ENCODE peak calls at places on chromosomes 5 and 9, in eight cellular contexts. One of them, this sample, is unnamed.

GRCh38 chr9:101235105-101235866 is 149.5 kb downstream of the BAAT start:
- DNase-seq in kidney epithelial cell: no peak
- DNase-seq in body of pancreas: no peak
- DNase-seq in ascending aorta: no peak
- DNase-seq in CD4-positive, CD25-positive, alpha-beta regulatory T cell: no peak
- DNase-seq in cardiac muscle cell: peak; percentile 48
- DNase-seq in fibroblast of lung: peak; percentile 1
- DNase-seq in CD8-positive, alpha-beta T cell: no peak
- DNase-seq in this sample: no peak

GRCh38 chr5:20276061-20276958 is 288.3 kb upstream of the CDH18 start:
- DNase-seq in kidney epithelial cell: peak; percentile 66
- DNase-seq in body of pancreas: no peak
- DNase-seq in fibroblast of lung: peak; percentile 96
- DNase-seq in CD4-positive, CD25-positive, alpha-beta regulatory T cell: no peak
- DNase-seq in ascending aorta: no peak
- DNase-seq in CD8-positive, alpha-beta T cell: no peak
- DNase-seq in cardiac muscle cell: peak; percentile 74
- DNase-seq in this sample: peak; percentile 74

GRCh38 chr5:133015466-133015865 is 10.9 kb downstream of the ZCCHC10 start:
- DNase-seq in ascending aorta: no peak
- DNase-seq in CD4-positive, CD25-positive, alpha-beta regulatory T cell: no peak
- DNase-seq in body of pancreas: no peak
- DNase-seq in kidney epithelial cell: no peak
- DNase-seq in fibroblast of lung: no peak
- DNase-seq in CD8-positive, alpha-beta T cell: no peak
- DNase-seq in cardiac muscle cell: no peak
- DNase-seq in this sample: no peak

GRCh38 chr5:145586664-145587307 is 248.4 kb downstream of the PRELID2 start:
- DNase-seq in fibroblast of lung: no peak
- DNase-seq in CD8-positive, alpha-beta T cell: no peak
- DNase-seq in body of pancreas: no peak
- DNase-seq in CD4-positive, CD25-positive, alpha-beta regulatory T cell: no peak
- DNase-seq in cardiac muscle cell: no peak
- DNase-seq in kidney epithelial cell: no peak
- DNase-seq in ascending aorta: no peak
- DNase-seq in this sample: no peak

GRCh38 chr9:137619240-137620090 is 660 bp downstream of the EHMT1 start:
- DNase-seq in ascending aorta: no peak
- DNase-seq in fibroblast of lung: peak; percentile 45
- DNase-seq in body of pancreas: no peak
- DNase-seq in CD8-positive, alpha-beta T cell: no peak
- DNase-seq in CD4-positive, CD25-positive, alpha-beta regulatory T cell: peak; percentile 56
- DNase-seq in kidney epithelial cell: no peak
- DNase-seq in cardiac muscle cell: peak; percentile 61
- DNase-seq in this sample: peak; percentile 98

GRCh38 chr9:132991351-132992300 is 13.1 kb downstream of the GFI1B start:
- DNase-seq in fibroblast of lung: no peak
- DNase-seq in CD4-positive, CD25-positive, alpha-beta regulatory T cell: no peak
- DNase-seq in CD8-positive, alpha-beta T cell: no peak
- DNase-seq in ascending aorta: no peak
- DNase-seq in body of pancreas: no peak
- DNase-seq in cardiac muscle cell: no peak
- DNase-seq in kidney epithelial cell: no peak
- DNase-seq in this sample: no peak

GRCh38 chr9:77156646-77157371 is 20.5 kb upstream of the VPS13A start:
- DNase-seq in kidney epithelial cell: no peak
- DNase-seq in CD4-positive, CD25-positive, alpha-beta regulatory T cell: no peak
- DNase-seq in body of pancreas: no peak
- DNase-seq in cardiac muscle cell: no peak
- DNase-seq in CD8-positive, alpha-beta T cell: no peak
- DNase-seq in fibroblast of lung: no peak
- DNase-seq in ascending aorta: no peak
- DNase-seq in this sample: no peak

GRCh38 chr5:2124434-2124833 is 241.7 kb upstream of the IRX4 start:
- DNase-seq in fibroblast of lung: no peak
- DNase-seq in kidney epithelial cell: no peak
- DNase-seq in cardiac muscle cell: no peak
- DNase-seq in CD4-positive, CD25-positive, alpha-beta regulatory T cell: no peak
- DNase-seq in CD8-positive, alpha-beta T cell: no peak
- DNase-seq in ascending aorta: no peak
- DNase-seq in body of pancreas: no peak
- DNase-seq in this sample: no peak

GRCh38 chr9:96186601-96187011 is 115.4 kb downstream of the HSD17B3 start:
- DNase-seq in CD4-positive, CD25-positive, alpha-beta regulatory T cell: no peak
- DNase-seq in CD8-positive, alpha-beta T cell: no peak
- DNase-seq in body of pancreas: peak; percentile 17
- DNase-seq in kidney epithelial cell: no peak
- DNase-seq in fibroblast of lung: peak; percentile 37
- DNase-seq in ascending aorta: no peak
- DNase-seq in cardiac muscle cell: peak; percentile 28
- DNase-seq in this sample: peak; percentile 86

GRCh38 chr5:93090698-93091097 is 490.3 kb downstream of the NR2F1-AS1 start:
- DNase-seq in kidney epithelial cell: no peak
- DNase-seq in CD4-positive, CD25-positive, alpha-beta regulatory T cell: no peak
- DNase-seq in fibroblast of lung: no peak
- DNase-seq in ascending aorta: no peak
- DNase-seq in body of pancreas: no peak
- DNase-seq in cardiac muscle cell: no peak
- DNase-seq in CD8-positive, alpha-beta T cell: no peak
- DNase-seq in this sample: no peak

GRCh38 chr5:141716009-141716408 is 34.0 kb upstream of the ARAP3 start:
- DNase-seq in fibroblast of lung: no peak
- DNase-seq in cardiac muscle cell: no peak
- DNase-seq in ascending aorta: no peak
- DNase-seq in CD4-positive, CD25-positive, alpha-beta regulatory T cell: no peak
- DNase-seq in body of pancreas: no peak
- DNase-seq in kidney epithelial cell: no peak
- DNase-seq in CD8-positive, alpha-beta T cell: no peak
- DNase-seq in this sample: no peak

GRCh38 chr9:81716409-81716808 is 27.1 kb upstream of the TLE1 start:
- DNase-seq in body of pancreas: no peak
- DNase-seq in cardiac muscle cell: peak; percentile 10
- DNase-seq in kidney epithelial cell: no peak
- DNase-seq in ascending aorta: no peak
- DNase-seq in fibroblast of lung: peak; percentile 41
- DNase-seq in CD4-positive, CD25-positive, alpha-beta regulatory T cell: no peak
- DNase-seq in CD8-positive, alpha-beta T cell: no peak
- DNase-seq in this sample: peak; percentile 52

GRCh38 chr5:144026286-144026685 is 144.2 kb downstream of the YIPF5 start:
- DNase-seq in ascending aorta: no peak
- DNase-seq in cardiac muscle cell: no peak
- DNase-seq in CD4-positive, CD25-positive, alpha-beta regulatory T cell: no peak
- DNase-seq in CD8-positive, alpha-beta T cell: no peak
- DNase-seq in fibroblast of lung: no peak
- DNase-seq in body of pancreas: no peak
- DNase-seq in kidney epithelial cell: no peak
- DNase-seq in this sample: no peak

GRCh38 chr5:65946198-65946745 is 19.9 kb downstream of the ERBIN start:
- DNase-seq in body of pancreas: no peak
- DNase-seq in cardiac muscle cell: no peak
- DNase-seq in CD4-positive, CD25-positive, alpha-beta regulatory T cell: no peak
- DNase-seq in CD8-positive, alpha-beta T cell: no peak
- DNase-seq in fibroblast of lung: no peak
- DNase-seq in ascending aorta: no peak
- DNase-seq in kidney epithelial cell: no peak
- DNase-seq in this sample: peak; percentile 59

GRCh38 chr9:134620751-134621557 is 20.6 kb upstream of the COL5A1 start:
- DNase-seq in kidney epithelial cell: no peak
- DNase-seq in body of pancreas: no peak
- DNase-seq in cardiac muscle cell: no peak
- DNase-seq in CD4-positive, CD25-positive, alpha-beta regulatory T cell: no peak
- DNase-seq in CD8-positive, alpha-beta T cell: no peak
- DNase-seq in ascending aorta: no peak
- DNase-seq in fibroblast of lung: no peak
- DNase-seq in this sample: peak; percentile 83

GRCh38 chr5:1468247-1468612 is 23.0 kb upstream of the SLC6A3 start:
- DNase-seq in ascending aorta: no peak
- DNase-seq in cardiac muscle cell: peak; percentile 29
- DNase-seq in kidney epithelial cell: no peak
- DNase-seq in fibroblast of lung: no peak
- DNase-seq in CD8-positive, alpha-beta T cell: no peak
- DNase-seq in body of pancreas: peak; percentile 26
- DNase-seq in CD4-positive, CD25-positive, alpha-beta regulatory T cell: no peak
- DNase-seq in this sample: peak; percentile 90

GRCh38 chr9:71619926-71620325 is 148.4 kb downstream of the CEMIP2 start:
- DNase-seq in ascending aorta: no peak
- DNase-seq in fibroblast of lung: no peak
- DNase-seq in cardiac muscle cell: no peak
- DNase-seq in CD8-positive, alpha-beta T cell: no peak
- DNase-seq in CD4-positive, CD25-positive, alpha-beta regulatory T cell: no peak
- DNase-seq in body of pancreas: no peak
- DNase-seq in kidney epithelial cell: no peak
- DNase-seq in this sample: no peak

GRCh38 chr9:133839822-133840329 is 101.7 kb upstream of the SARDH start:
- DNase-seq in cardiac muscle cell: peak; percentile 62
- DNase-seq in CD4-positive, CD25-positive, alpha-beta regulatory T cell: no peak
- DNase-seq in ascending aorta: no peak
- DNase-seq in CD8-positive, alpha-beta T cell: no peak
- DNase-seq in fibroblast of lung: no peak
- DNase-seq in body of pancreas: no peak
- DNase-seq in kidney epithelial cell: no peak
- DNase-seq in this sample: peak; percentile 94

GRCh38 chr9:35681341-35682002 is 7.7 kb downstream of the CA9 start:
- DNase-seq in CD8-positive, alpha-beta T cell: no peak
- DNase-seq in fibroblast of lung: peak; percentile 58
- DNase-seq in body of pancreas: no peak
- DNase-seq in CD4-positive, CD25-positive, alpha-beta regulatory T cell: no peak
- DNase-seq in kidney epithelial cell: no peak
- DNase-seq in ascending aorta: no peak
- DNase-seq in cardiac muscle cell: peak; percentile 43
- DNase-seq in this sample: no peak
- H3K36me3 ChIP-seq in CD8-positive, alpha-beta T cell: no peaks in the 10 kb centered on the region
- H3K36me3 ChIP-seq in fibroblast of lung: peaks cover 27% of the 10 kb centered on the region
- H3K36me3 ChIP-seq in body of pancreas: no peaks in the 10 kb centered on the region
- H3K36me3 ChIP-seq in CD4-positive, CD25-positive, alpha-beta regulatory T cell: no peaks in the 10 kb centered on the region
- H3K36me3 ChIP-seq in kidney epithelial cell: peaks cover 2% of the 10 kb centered on the region
- H3K36me3 ChIP-seq in ascending aorta: peaks cover 45% of the 10 kb centered on the region
- H3K36me3 ChIP-seq in cardiac muscle cell: peaks cover 36% of the 10 kb centered on the region
- H3K36me3 ChIP-seq in this sample: peaks cover 54% of the 10 kb centered on the region

GRCh38 chr5:180250329-180250728 is 41.3 kb upstream of the RASGEF1C start:
- DNase-seq in fibroblast of lung: no peak
- DNase-seq in ascending aorta: no peak
- DNase-seq in CD8-positive, alpha-beta T cell: no peak
- DNase-seq in kidney epithelial cell: no peak
- DNase-seq in CD4-positive, CD25-positive, alpha-beta regulatory T cell: no peak
- DNase-seq in body of pancreas: no peak
- DNase-seq in cardiac muscle cell: no peak
- DNase-seq in this sample: no peak

GRCh38 chr5:180251141-180251540 is 40.7 kb downstream of the MAPK9 start:
- DNase-seq in kidney epithelial cell: no peak
- DNase-seq in fibroblast of lung: no peak
- DNase-seq in ascending aorta: no peak
- DNase-seq in cardiac muscle cell: no peak
- DNase-seq in CD8-positive, alpha-beta T cell: no peak
- DNase-seq in body of pancreas: no peak
- DNase-seq in CD4-positive, CD25-positive, alpha-beta regulatory T cell: no peak
- DNase-seq in this sample: no peak

GRCh38 chr5:180251887-180252286 is 40.0 kb downstream of the MAPK9 start:
- DNase-seq in body of pancreas: no peak
- DNase-seq in fibroblast of lung: no peak
- DNase-seq in kidney epithelial cell: no peak
- DNase-seq in cardiac muscle cell: no peak
- DNase-seq in CD8-positive, alpha-beta T cell: no peak
- DNase-seq in CD4-positive, CD25-positive, alpha-beta regulatory T cell: no peak
- DNase-seq in ascending aorta: no peak
- DNase-seq in this sample: no peak

GRCh38 chr5:180253036-180253824 is 38.7 kb downstream of the MAPK9 start:
- DNase-seq in fibroblast of lung: no peak
- DNase-seq in cardiac muscle cell: no peak
- DNase-seq in CD4-positive, CD25-positive, alpha-beta regulatory T cell: no peak
- DNase-seq in CD8-positive, alpha-beta T cell: no peak
- DNase-seq in body of pancreas: no peak
- DNase-seq in kidney epithelial cell: no peak
- DNase-seq in ascending aorta: no peak
- DNase-seq in this sample: no peak
- H3K36me3 ChIP-seq in fibroblast of lung: no peaks in the 10 kb centered on the region
- H3K36me3 ChIP-seq in cardiac muscle cell: peaks cover 4% of the 10 kb centered on the region
- H3K36me3 ChIP-seq in CD4-positive, CD25-positive, alpha-beta regulatory T cell: peaks cover 59% of the 10 kb centered on the region
- H3K36me3 ChIP-seq in CD8-positive, alpha-beta T cell: peaks cover 40% of the 10 kb centered on the region
- H3K36me3 ChIP-seq in body of pancreas: peaks cover 27% of the 10 kb centered on the region
- H3K36me3 ChIP-seq in kidney epithelial cell: peaks cover 2% of the 10 kb centered on the region
- H3K36me3 ChIP-seq in ascending aorta: peaks cover 71% of the 10 kb centered on the region
- H3K36me3 ChIP-seq in this sample: peaks cover 43% of the 10 kb centered on the region

GRCh38 chr5:149628846-149629388 is 47.6 kb downstream of the ARHGEF37 start:
- DNase-seq in CD4-positive, CD25-positive, alpha-beta regulatory T cell: no peak
- DNase-seq in kidney epithelial cell: no peak
- DNase-seq in ascending aorta: no peak
- DNase-seq in fibroblast of lung: no peak
- DNase-seq in cardiac muscle cell: no peak
- DNase-seq in body of pancreas: no peak
- DNase-seq in CD8-positive, alpha-beta T cell: no peak
- DNase-seq in this sample: no peak
- H3K36me3 ChIP-seq in CD4-positive, CD25-positive, alpha-beta regulatory T cell: no peaks in the 10 kb centered on the region
- H3K36me3 ChIP-seq in kidney epithelial cell: no peaks in the 10 kb centered on the region
- H3K36me3 ChIP-seq in ascending aorta: peaks cover 14% of the 10 kb centered on the region
- H3K36me3 ChIP-seq in fibroblast of lung: no peaks in the 10 kb centered on the region
- H3K36me3 ChIP-seq in cardiac muscle cell: no peaks in the 10 kb centered on the region
- H3K36me3 ChIP-seq in body of pancreas: peaks cover 6% of the 10 kb centered on the region
- H3K36me3 ChIP-seq in CD8-positive, alpha-beta T cell: no peaks in the 10 kb centered on the region
- H3K36me3 ChIP-seq in this sample: no peaks in the 10 kb centered on the region

DNA sequence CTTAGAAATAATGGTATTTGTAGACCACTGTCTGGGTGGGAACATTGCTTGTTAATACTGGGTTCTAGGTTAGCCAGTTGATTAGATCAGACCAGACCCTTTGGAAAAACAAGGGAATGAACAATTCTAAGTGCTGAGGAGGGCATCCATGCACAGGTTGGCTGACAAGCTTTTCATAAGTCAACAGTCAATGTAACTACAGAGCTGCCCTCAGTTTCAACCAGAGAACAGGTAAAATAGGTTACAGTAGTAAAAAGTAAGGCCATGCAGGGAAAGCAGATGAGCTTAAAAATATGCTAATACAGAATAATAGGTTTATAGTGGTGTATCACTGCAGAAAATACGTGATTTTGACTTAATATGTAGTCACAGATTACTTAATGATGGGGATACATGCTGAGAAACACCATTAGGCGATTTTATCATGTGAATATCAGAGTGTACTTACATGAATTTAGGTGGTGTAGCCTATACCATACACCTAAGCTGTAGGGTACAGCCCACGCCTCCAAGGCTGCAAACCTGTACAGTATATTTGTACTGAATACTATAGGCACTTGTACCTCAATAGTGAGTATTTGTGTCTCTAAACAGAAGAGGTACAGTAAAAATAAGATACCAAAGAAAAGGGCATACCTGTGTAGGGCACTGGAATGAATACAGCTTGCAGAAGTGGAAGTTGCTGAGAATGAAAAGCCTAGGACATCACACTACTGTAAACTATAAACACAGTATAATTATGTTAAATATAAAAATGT is 6.1 kb upstream of the FGF18 start:
- DNase-seq in fibroblast of lung: no peak
- DNase-seq in cardiac muscle cell: no peak
- DNase-seq in ascending aorta: no peak
- DNase-seq in body of pancreas: no peak
- DNase-seq in CD8-positive, alpha-beta T cell: no peak
- DNase-seq in kidney epithelial cell: no peak
- DNase-seq in CD4-positive, CD25-positive, alpha-beta regulatory T cell: no peak
- DNase-seq in this sample: no peak
- H3K36me3 ChIP-seq in fibroblast of lung: peaks cover 10% of the 10 kb centered on the region
- H3K36me3 ChIP-seq in cardiac muscle cell: peaks cover 33% of the 10 kb centered on the region
- H3K36me3 ChIP-seq in ascending aorta: peaks cover 2% of the 10 kb centered on the region
- H3K36me3 ChIP-seq in body of pancreas: peaks cover 16% of the 10 kb centered on the region
- H3K36me3 ChIP-seq in CD8-positive, alpha-beta T cell: peaks cover 5% of the 10 kb centered on the region
- H3K36me3 ChIP-seq in kidney epithelial cell: peaks cover 1% of the 10 kb centered on the region
- H3K36me3 ChIP-seq in CD4-positive, CD25-positive, alpha-beta regulatory T cell: peaks cover 55% of the 10 kb centered on the region
- H3K36me3 ChIP-seq in this sample: peaks cover 56% of the 10 kb centered on the region